ENCODE peak calls at places on chromosomes 13 and 19, in six cellular contexts. R, T, B, L, Z and O are unnamed samples.

GRCh38 chr13:27172495-27172842 is 858 bp upstream of the USP12 start:
- DNase-seq in L (no peak), Z (no peak), T (no peak), R (peak; percentile 18), B (no peak), O (no peak)

GRCh38 chr19:52542984-52543664 is 15.7 kb downstream of the ZNF808 start:
- DNase-seq in T (no peak), Z (no peak), B (peak; percentile 33), L (no peak), R (no peak), O (no peak)

GRCh38 chr19:49857061-49857833 is 6.3 kb downstream of the PTOV1 start:
- DNase-seq in T (no peak), L (no peak), R (no peak), B (no peak), Z (no peak), O (no peak)

GRCh38 chr19:47145639-47146486 is 15.2 kb downstream of the SAE1 start:
- DNase-seq in R (no peak), T (no peak), B (peak; percentile 77), Z (no peak), L (no peak), O (no peak)

GRCh38 chr19:19140476-19140875 is 2.2 kb upstream of the TMEM161A start:
- DNase-seq in R (no peak), T (peak; percentile 26), L (no peak), Z (no peak), B (no peak), O (no peak)

GRCh38 chr13:98795220-98795619 is 42.7 kb upstream of the SLC15A1 start:
- DNase-seq in Z (no peak), R (no peak), T (no peak), L (no peak), B (no peak), O (no peak)

GRCh38 chr13:27425918-27426630 is 1.7 kb downstream of the GTF3A start:
- DNase-seq in B (peak; percentile 82), Z (peak; percentile 82), L (peak; percentile 85), T (peak; percentile 82), R (peak; percentile 80), O (peak; percentile 82)

GRCh38 chr13:42174344-42175162 is 97.4 kb upstream of the AKAP11 start:
- DNase-seq in L (no peak), B (no peak), R (peak; percentile 1), T (peak; percentile 63), Z (no peak), O (no peak)

GRCh38 chr13:84925443-84925842 is 873.8 kb downstream of the SLITRK6 start:
- DNase-seq in B (no peak), T (no peak), Z (no peak), R (no peak), L (no peak), O (no peak)

GRCh38 chr19:35249146-35249847 is 495 bp downstream of the LSR start:
- DNase-seq in Z (no peak), L (no peak), R (no peak), T (peak; percentile 47), B (no peak), O (no peak)

GRCh38 chr19:35249848-35250711 is 1.3 kb downstream of the LSR start:
- DNase-seq in Z (no peak), B (no peak), L (no peak), R (no peak), T (no peak), O (no peak)

GRCh38 chr19:35247526-35248309 is 1.1 kb upstream of the LSR start:
- DNase-seq in Z (peak; percentile 93), T (peak; percentile 98), B (peak; percentile 53), L (no peak), R (peak; percentile 64), O (no peak)

GRCh38 chr19:35246466-35247096 is 2.2 kb upstream of the LSR start:
- DNase-seq in T (no peak), Z (no peak), B (no peak), L (no peak), R (no peak), O (no peak)

DNA sequence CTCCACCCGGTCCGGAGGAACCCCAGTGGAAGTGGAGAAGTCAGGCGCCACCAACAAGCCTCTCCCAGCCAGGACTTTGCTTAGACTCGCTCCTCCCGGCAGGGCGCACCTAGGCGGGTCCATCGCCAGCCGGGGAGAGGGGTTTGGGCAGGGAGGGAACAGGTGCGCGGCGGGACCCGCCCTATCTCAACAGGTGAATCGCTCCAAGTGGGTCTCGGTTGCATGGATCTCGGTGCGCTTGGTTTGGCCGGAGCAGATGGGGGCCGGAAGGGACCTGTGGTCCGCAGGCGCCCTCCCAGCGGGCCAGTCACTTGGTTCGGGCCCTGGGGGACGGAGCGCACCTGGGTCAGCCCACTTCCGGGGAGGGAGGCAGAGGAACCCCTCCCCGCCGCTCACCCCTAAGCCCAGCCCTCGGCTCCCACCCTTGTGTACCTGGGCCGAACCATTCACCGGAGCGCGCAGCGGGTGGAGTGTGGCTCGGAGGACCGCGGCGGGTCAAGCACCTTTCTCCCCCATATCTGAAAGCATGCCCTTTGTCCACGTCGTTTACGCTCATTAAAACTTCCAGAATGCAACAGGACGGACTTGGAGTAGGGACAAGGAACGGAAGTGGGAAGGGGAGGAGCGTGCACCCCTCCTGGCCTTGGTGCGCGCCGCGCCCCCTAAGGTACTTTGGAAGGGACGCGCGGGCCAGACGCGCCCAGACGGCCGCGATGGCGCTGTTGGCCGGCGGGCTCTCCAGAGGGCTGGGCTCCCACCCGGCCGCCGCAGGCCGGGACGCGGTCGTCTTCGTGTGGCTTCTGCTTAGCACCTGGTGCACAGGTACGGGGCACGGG is at the start of gene LSR:
- DNase-seq in B (peak; percentile 83), T (peak; percentile 97), L (peak; percentile 78), R (peak; percentile 61), Z (peak; percentile 94), O (peak; percentile 69)
- H3K4me3 ChIP-seq in B (peak within 1 kb of the TSS; percentile 94), T (peak within 1 kb of the TSS; percentile 71), L (peak within 1 kb of the TSS; percentile 51), R (peak within 1 kb of the TSS; percentile 48), Z (peak within 1 kb of the TSS; percentile 58), O (peak within 1 kb of the TSS; percentile 42)

DNA sequence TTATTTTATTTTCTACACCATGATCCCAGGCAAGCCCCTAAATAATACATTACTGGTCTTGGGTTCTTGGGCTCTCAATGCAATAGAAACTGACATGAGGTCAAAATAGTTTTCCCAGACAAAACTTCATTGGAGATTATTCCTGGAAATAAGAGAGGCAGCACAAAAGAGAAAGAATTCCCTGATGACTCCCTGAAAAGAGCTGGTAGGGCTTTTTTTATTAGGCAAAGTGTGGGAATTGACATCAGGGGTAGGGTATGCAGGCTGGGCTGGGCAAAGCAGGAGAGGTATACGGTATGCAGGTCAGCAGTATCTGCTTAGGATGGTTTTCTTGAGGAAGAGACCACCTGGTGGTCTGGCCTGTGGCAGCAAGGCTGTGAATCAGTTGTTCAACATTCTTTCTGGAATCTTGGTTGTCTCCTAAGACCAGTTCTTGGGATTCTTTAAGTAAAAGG is 9.3 kb upstream of the IGFL3 start:
- DNase-seq in B (no peak), T (peak; percentile 81), L (no peak), Z (no peak), R (no peak), O (no peak)
- H3K27ac ChIP-seq in B (no peak overlapping the region), T (peak overlapping the region; percentile 68), L (peak overlapping the region; percentile 61), Z (peak overlapping the region; percentile 36), R (peak overlapping the region; percentile 80), O (peak overlapping the region; percentile 70)

GRCh38 chr19:3358919-3359849 is 7.2 kb upstream of the NFIC start:
- DNase-seq in L (peak; percentile 81), R (no peak), Z (peak; percentile 78), B (peak; percentile 76), T (no peak), O (peak; percentile 63)

GRCh38 chr19:3357362-3357730 is 9.0 kb upstream of the NFIC start:
- DNase-seq in B (no peak), T (no peak), R (no peak), L (no peak), Z (no peak), O (no peak)

GRCh38 chr19:3358392-3358918 is 7.9 kb upstream of the NFIC start:
- DNase-seq in R (no peak), Z (no peak), T (no peak), L (no peak), B (no peak), O (no peak)

GRCh38 chr19:3356805-3357204 is 9.6 kb upstream of the NFIC start:
- DNase-seq in L (no peak), T (no peak), Z (no peak), R (no peak), B (no peak), O (no peak)

DNA sequence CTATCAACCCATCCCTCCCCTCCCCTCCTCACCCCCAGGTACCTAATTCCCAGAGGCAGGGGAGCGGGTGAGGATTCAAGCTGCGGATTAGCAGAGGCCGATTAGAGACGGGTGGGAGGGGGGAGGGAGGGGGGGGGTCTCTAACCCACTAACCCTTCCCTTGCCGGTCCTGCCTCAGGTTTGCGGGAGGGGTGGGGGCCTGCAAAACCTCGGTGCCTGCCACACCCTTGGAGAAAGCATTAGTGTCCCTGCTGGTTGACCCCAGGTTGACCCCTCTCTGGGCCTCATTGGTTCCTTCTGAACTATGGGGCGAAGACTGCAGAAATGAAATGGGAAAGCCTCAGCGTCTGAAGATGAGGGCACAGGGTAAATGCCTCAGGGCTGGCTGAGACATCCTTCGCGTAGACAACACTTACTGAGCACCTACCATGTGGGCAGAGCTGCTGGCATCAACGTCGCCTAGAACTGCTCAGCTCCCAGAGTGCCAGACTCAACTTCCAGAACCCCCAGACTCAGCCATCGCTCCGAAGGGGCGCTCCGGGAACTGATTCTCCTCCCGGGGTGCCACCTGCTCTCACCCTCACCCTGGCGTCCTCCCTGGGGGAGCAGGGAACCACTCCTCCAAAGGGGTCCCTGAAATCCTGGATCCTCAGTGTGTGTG is 8.5 kb upstream of the NFIC start:
- DNase-seq in B (no peak), Z (no peak), T (peak; percentile 59), L (no peak), R (no peak), O (no peak)
- H3K4me3 ChIP-seq in B (peak overlapping the region; percentile 24), Z (peak overlapping the region; percentile 99), T (no peak overlapping the region), L (no peak overlapping the region), R (peak overlapping the region; percentile 97), O (peak overlapping the region; percentile 100)

GRCh38 chr13:110308377-110309158 is 1.5 kb downstream of the COL4A2 start:
- DNase-seq in R (peak; percentile 24), Z (no peak), L (no peak), B (no peak), T (peak; percentile 70), O (peak; percentile 78)
- H3K27ac ChIP-seq in R (peak overlapping the region; percentile 93), Z (peak overlapping the region; percentile 97), L (peak overlapping the region; percentile 80), B (no peak overlapping the region), T (no peak overlapping the region), O (peak overlapping the region; percentile 96)

GRCh38 chr13:30737511-30738342 is 2.4 kb downstream of the ALOX5AP start:
- DNase-seq in R (no peak), B (peak; percentile 9), Z (no peak), L (peak; percentile 58), T (no peak), O (no peak)
- H3K4me3 ChIP-seq in R (no peak overlapping the region), B (peak overlapping the region; percentile 55), Z (no peak overlapping the region), L (no peak overlapping the region), T (no peak overlapping the region), O (peak overlapping the region; percentile 9)